ENCODE peak calls at places on chromosomes 3 and 15, in four cellular contexts. K is K562, R is H1, W is HepG2. U is an unnamed sample.

GRCh38 chr3:156811092-156811862 is 14.9 kb upstream of the LEKR1 start:
- DNase-seq in K (no peak), R (no peak), W (no peak), U (peak)

GRCh38 chr15:51114437-51115119 is 19.9 kb upstream of the TNFAIP8L3 start:
- DNase-seq in K (no peak), R (no peak), W (no peak), U (peak)

GRCh38 chr15:52439470-52439869 is 89.2 kb downstream of the MYO5A start:
- DNase-seq in K (no peak), R (no peak), W (no peak), U (no peak)

GRCh38 chr15:94199725-94200124 is 31.6 kb upstream of the MCTP2 start:
- DNase-seq in R (no peak), K (no peak), W (no peak), U (no peak)

GRCh38 chr15:85706779-85707518 is 87.8 kb downstream of the KLHL25 start:
- DNase-seq in R (no peak), K (no peak), W (no peak), U (peak)

GRCh38 chr3:197117107-197117506 is 87.5 kb upstream of the MELTF start:
- DNase-seq in K (no peak), W (no peak), R (no peak), U (no peak)

GRCh38 chr15:68365140-68365745 is 66.7 kb downstream of the ITGA11 start:
- DNase-seq in W (no peak), R (no peak), K (no peak), U (peak)

GRCh38 chr3:76352069-76352847 is 566.9 kb upstream of the ZNF717 start:
- DNase-seq in K (no peak), R (no peak), W (no peak), U (no peak)

GRCh38 chr3:156334841-156335545 is 214.6 kb downstream of the KCNAB1 start:
- DNase-seq in W (no peak), K (no peak), R (no peak), U (peak)

GRCh38 chr3:171967137-171967783 is 72.1 kb upstream of the FNDC3B start:
- DNase-seq in K (peak), W (peak), R (no peak), U (peak)

GRCh38 chr3:42195879-42196330 is 70.1 kb downstream of the CCK start:
- DNase-seq in K (no peak), R (no peak), W (no peak), U (no peak)
- H3K27ac ChIP-seq in K (no peak), R (no peak), W (no peak), U (no peak)

GRCh38 chr3:47491186-47491585 is 15.4 kb upstream of the SCAP start:
- DNase-seq in R (no peak), K (no peak), W (no peak), U (no peak)
- TF ChIP-seq JUN in R (no peak), K (no peak), W (no peak), U (no peak)

GRCh38 chr15:79560384-79560783 is 128.2 kb downstream of the MINAR1 start:
- DNase-seq in K (no peak), R (no peak), W (no peak), U (no peak)

DNA sequence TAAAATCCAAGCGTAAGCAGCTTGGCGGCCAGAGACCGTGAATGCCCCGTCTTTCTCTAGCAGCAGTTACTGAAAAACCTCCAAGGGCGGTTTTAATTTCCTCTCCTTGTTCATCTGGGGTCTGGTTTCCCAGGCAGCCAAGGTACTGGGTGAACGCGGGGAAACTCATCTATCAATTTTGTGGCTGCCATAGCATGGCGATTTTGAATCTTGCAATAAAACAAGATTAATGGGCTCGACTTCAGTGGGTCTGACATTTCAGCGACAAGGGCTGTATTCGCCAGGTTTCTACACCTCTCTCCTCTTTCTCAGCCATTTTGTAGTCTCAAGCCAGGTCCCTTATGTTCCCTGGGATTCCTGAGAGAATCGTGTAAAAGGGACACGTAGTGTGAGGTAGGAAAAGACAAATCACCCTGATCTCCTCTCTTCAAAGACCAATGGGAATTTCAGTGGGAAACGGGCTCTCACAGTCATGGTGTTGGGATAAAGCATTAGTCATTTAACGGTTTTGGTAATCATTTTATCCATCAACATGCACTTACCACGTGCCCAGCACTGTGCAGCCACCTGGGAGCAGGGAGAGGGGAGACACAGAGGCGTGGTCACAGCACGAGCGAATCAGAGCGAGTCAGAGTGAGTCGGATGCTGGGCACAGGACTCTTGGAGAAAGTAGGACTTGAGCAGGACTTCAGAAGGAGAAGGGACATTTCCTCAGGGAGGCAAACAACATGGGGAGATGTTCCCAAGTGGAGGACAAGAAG is 130.6 kb downstream of the MINAR1 start:
- DNase-seq in K (no peak), R (no peak), W (no peak), U (no peak)
- H3K4me3 ChIP-seq in K (no peak), R (no peak), W (no peak), U (no peak)

GRCh38 chr3:47534021-47534454 is 20.5 kb upstream of the ELP6 start:
- DNase-seq in R (no peak), W (no peak), K (peak), U (no peak)
- H3K27ac ChIP-seq in R (no peak), W (no peak), K (peak), U (no peak)

DNA sequence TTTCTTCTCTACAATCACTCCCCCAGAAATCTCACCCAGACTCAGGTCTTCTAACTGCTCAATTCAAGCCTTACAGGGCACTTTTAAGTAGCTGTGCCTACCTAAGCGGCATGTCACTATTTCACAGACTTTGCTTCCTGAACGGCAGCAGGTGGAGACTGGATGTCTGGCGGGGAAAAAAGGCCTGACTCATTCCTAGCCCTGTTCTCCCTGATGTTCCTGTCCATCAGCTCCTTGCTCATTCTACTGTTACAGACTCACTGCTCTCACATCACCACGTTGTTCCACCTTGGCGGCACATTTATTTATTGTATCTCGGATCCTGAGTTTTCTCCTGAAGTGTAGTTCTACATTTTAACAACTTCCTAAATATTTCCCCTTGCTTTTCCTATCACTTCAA is 52.6 kb upstream of the ATP11B start:
- DNase-seq in W (no peak), R (no peak), K (peak), U (no peak)
- TF ChIP-seq JUN in W (no peak), R (no peak), K (no peak), U (no peak)